ENCODE peak calls at places on chromosomes 3 and 15, in four cellular contexts. D is activated gamma-delta T cell treated with Interleukin-2 at 50 U/mL for 16 hours, Z is posterior cingulate gyrus, T is body of pancreas. H is an unnamed sample.

GRCh38 chr3:165800970-165801369 is 36.3 kb downstream of the BCHE start:
- DNase-seq in D (no peak), Z (no peak), T (no peak), H (no peak)

GRCh38 chr3:31530039-31530983 is 2.4 kb upstream of the STT3B start:
- DNase-seq in D (no peak), Z (no peak), T (no peak), H (no peak)

GRCh38 chr3:32455609-32456428 is 46.8 kb downstream of the CMTM6 start:
- DNase-seq in D (no peak), Z (no peak), T (no peak), H (no peak)

GRCh38 chr3:85567074-85567676 is 608.4 kb downstream of the CADM2 start:
- DNase-seq in D (no peak), Z (peak; percentile 90), T (peak; percentile 49), H (no peak)

GRCh38 chr3:62622553-62623174 is 249.3 kb upstream of the FEZF2 start:
- DNase-seq in D (no peak), Z (no peak), T (no peak), H (no peak)

GRCh38 chr15:80684697-80685096 is 10.4 kb upstream of the ABHD17C start:
- DNase-seq in D (no peak), Z (no peak), T (no peak), H (no peak)

GRCh38 chr3:81888822-81889557 is 127.5 kb upstream of the GBE1 start:
- DNase-seq in D (no peak), Z (no peak), T (no peak), H (no peak)

GRCh38 chr3:142040941-142041575 is 108.3 kb downstream of the TFDP2 start:
- DNase-seq in D (no peak), Z (no peak), T (no peak), H (no peak)

GRCh38 chr3:138578141-138578540 is 15.9 kb downstream of the CEP70 start:
- DNase-seq in D (no peak), Z (no peak), T (no peak), H (no peak)

GRCh38 chr3:4350789-4351163 is 47.6 kb downstream of the SETMAR start:
- DNase-seq in D (peak; percentile 50), Z (peak; percentile 82), T (peak; percentile 44), H (peak; percentile 49)

GRCh38 chr3:17752441-17752840 is 10.0 kb upstream of the TBC1D5 start:
- DNase-seq in D (no peak), Z (no peak), T (no peak), H (no peak)

GRCh38 chr3:122975163-122975923 is 52.2 kb downstream of the SEMA5B start:
- DNase-seq in D (peak; percentile 31), Z (peak; percentile 89), T (no peak), H (no peak)

GRCh38 chr3:128094295-128095151 is 29.1 kb downstream of the RUVBL1 start:
- DNase-seq in D (no peak), Z (no peak), T (peak; percentile 50), H (no peak)

GRCh38 chr3:87873136-87873535 is 185.7 kb downstream of the CGGBP1 start:
- DNase-seq in D (no peak), Z (no peak), T (no peak), H (no peak)

GRCh38 chr15:101004986-101005747 is 86.0 kb downstream of the LRRK1 start:
- DNase-seq in D (no peak), Z (peak; percentile 32), T (no peak), H (no peak)

GRCh38 chr3:69370156-69370944 is 15.5 kb downstream of the FRMD4B start:
- DNase-seq in D (peak; percentile 19), Z (peak; percentile 94), T (peak; percentile 59), H (peak; percentile 60)

GRCh38 chr3:150144309-150144708 is 173.6 kb upstream of the PFN2 start:
- DNase-seq in D (no peak), Z (no peak), T (no peak), H (no peak)

GRCh38 chr15:39621210-39621609 is 40.3 kb downstream of the THBS1 start:
- DNase-seq in D (no peak), Z (no peak), T (no peak), H (no peak)

GRCh38 chr3:157868168-157868567 is 238.1 kb downstream of the SHOX2 start:
- DNase-seq in D (no peak), Z (no peak), T (no peak), H (no peak)

GRCh38 chr15:35358824-35359223 is 187.1 kb downstream of the DPH6 start:
- DNase-seq in D (no peak), Z (peak; percentile 11), T (no peak), H (no peak)

GRCh38 chr15:62094398-62094797 is 27.6 kb downstream of the C2CD4A start:
- DNase-seq in D (no peak), Z (no peak), T (no peak), H (no peak)

GRCh38 chr3:35184775-35185174 is 454.6 kb upstream of the ARPP21 start:
- DNase-seq in D (no peak), Z (no peak), T (no peak), H (no peak)

GRCh38 chr3:110813541-110813940 is 258.1 kb upstream of the NECTIN3 start:
- DNase-seq in D (no peak), Z (no peak), T (no peak), H (no peak)

GRCh38 chr3:137194301-137194700 is 236.5 kb downstream of the IL20RB start:
- DNase-seq in D (no peak), Z (no peak), T (no peak), H (no peak)

GRCh38 chr3:148077318-148077923 is 620.3 kb upstream of the AGTR1 start:
- DNase-seq in D (no peak), Z (no peak), T (no peak), H (no peak)

GRCh38 chr3:115834068-115834467 is 210.8 kb downstream of the GAP43 start:
- DNase-seq in D (no peak), Z (no peak), T (no peak), H (no peak)

H was measured in CD8-positive, alpha-beta T cell.